ENCODE peak calls at places on chromosomes 12 and 14, in nine cellular contexts. A, P, I, Y, T, H, C, V and F are unnamed samples.

GRCh38 chr12:109609256-109609821 is 35.7 kb downstream of the MVK start:
- DNase-seq in A (no peak), P (no peak), I (no peak), Y (no peak), T (no peak), H (no peak), C (no peak), V (no peak), F (no peak)

GRCh38 chr12:80756875-80757274 is 40.2 kb downstream of the MYF5 start:
- DNase-seq in A (no peak), P (no peak), I (no peak), Y (peak), T (no peak), H (no peak), C (no peak), V (no peak), F (no peak)

GRCh38 chr12:114213055-114213561 is 192.8 kb downstream of the TBX5 start:
- DNase-seq in A (no peak), P (no peak), I (no peak), Y (no peak), T (no peak), H (no peak), C (no peak), V (no peak), F (no peak)

GRCh38 chr12:38785376-38785775 is 120.0 kb downstream of the CPNE8 start:
- DNase-seq in A (no peak), P (no peak), I (peak), Y (no peak), T (no peak), H (peak), C (no peak), V (no peak), F (no peak)

GRCh38 chr12:114636723-114637480 is 47.1 kb downstream of the TBX3 start:
- DNase-seq in A (peak), P (no peak), I (no peak), Y (peak), T (no peak), H (no peak), C (no peak), V (no peak), F (peak)

GRCh38 chr14:93870377-93870776 is 56.8 kb upstream of the FAM181A start:
- DNase-seq in A (no peak), P (no peak), I (no peak), Y (no peak), T (no peak), H (no peak), C (no peak), V (no peak), F (no peak)

GRCh38 chr12:116529686-116530085 is 29.5 kb upstream of the MAP1LC3B2 start:
- DNase-seq in A (no peak), P (no peak), I (no peak), Y (peak), T (no peak), H (no peak), C (no peak), V (no peak), F (no peak)

GRCh38 chr12:131775904-131776889 is 52.0 kb upstream of the MMP17 start:
- DNase-seq in A (no peak), P (no peak), I (no peak), Y (no peak), T (no peak), H (peak), C (no peak), V (peak), F (no peak)

GRCh38 chr12:73902270-73902669 is 635.4 kb upstream of the ATXN7L3B start:
- DNase-seq in A (no peak), P (no peak), I (peak), Y (no peak), T (no peak), H (no peak), C (no peak), V (no peak), F (no peak)

GRCh38 chr12:132827763-132828703 is 636 bp downstream of the GOLGA3 start:
- DNase-seq in A (peak), P (no peak), I (peak), Y (peak), T (no peak), H (peak), C (peak), V (peak), F (peak)

GRCh38 chr14:61178226-61179060 is 102.7 kb downstream of the TMEM30B start:
- DNase-seq in A (peak), P (no peak), I (peak), Y (peak), T (no peak), H (peak), C (peak), V (peak), F (peak)

GRCh38 chr12:77315407-77315806 is 250.0 kb upstream of the E2F7 start:
- DNase-seq in A (no peak), P (no peak), I (no peak), Y (no peak), T (no peak), H (no peak), C (no peak), V (no peak), F (no peak)

GRCh38 chr12:51821423-51822260 is 26.9 kb downstream of the FIGNL2 start:
- DNase-seq in A (no peak), P (no peak), I (no peak), Y (no peak), T (no peak), H (peak), C (no peak), V (no peak), F (no peak)

GRCh38 chr12:29035112-29035511 is 114.0 kb upstream of the FAR2 start:
- DNase-seq in A (no peak), P (no peak), I (no peak), Y (no peak), T (no peak), H (no peak), C (no peak), V (no peak), F (no peak)

GRCh38 chr12:51381226-51382079 is 9.8 kb downstream of the GALNT6 start:
- DNase-seq in A (no peak), P (no peak), I (no peak), Y (peak), T (peak), H (no peak), C (peak), V (no peak), F (peak)

GRCh38 chr12:100375023-100375737 is 18.3 kb downstream of the SLC17A8 start:
- DNase-seq in A (no peak), P (peak), I (no peak), Y (peak), T (peak), H (no peak), C (no peak), V (no peak), F (peak)

GRCh38 chr14:88352299-88353097 is 29.4 kb upstream of the KCNK10 start:
- DNase-seq in A (no peak), P (peak), I (no peak), Y (peak), T (no peak), H (no peak), C (no peak), V (peak), F (peak)

GRCh38 chr12:31603546-31604009 is 12.6 kb upstream of the DENND5B start:
- DNase-seq in A (no peak), P (no peak), I (no peak), Y (no peak), T (no peak), H (no peak), C (no peak), V (no peak), F (no peak)

GRCh38 chr12:69042970-69043369 is 110.0 kb upstream of the CPM start:
- DNase-seq in A (no peak), P (no peak), I (no peak), Y (no peak), T (no peak), H (no peak), C (no peak), V (no peak), F (no peak)